ENCODE peak calls at places on chromosome 20, in ten cellular contexts. C, R, I, B, X, E, Y, A, P and W are unnamed samples.

GRCh38 chr20:11553603-11554002 is 364.1 kb upstream of the BTBD3 start:
- DNase-seq in C (no peak), R (peak), I (no peak), B (peak), X (no peak), E (peak), Y (no peak), A (no peak), P (no peak), W (no peak)

GRCh38 chr20:48384147-48384818 is 443.5 kb downstream of the PREX1 start:
- DNase-seq in C (no peak), R (peak), I (no peak), B (no peak), X (no peak), E (no peak), Y (no peak), A (no peak), P (no peak), W (no peak)

GRCh38 chr20:8393356-8393755 is 261.3 kb downstream of the PLCB1 start:
- DNase-seq in C (no peak), R (no peak), I (no peak), B (peak), X (no peak), E (no peak), Y (no peak), A (no peak), P (no peak), W (peak)

GRCh38 chr20:9578584-9578983 is 64.2 kb downstream of the LAMP5 start:
- DNase-seq in C (no peak), R (no peak), I (no peak), B (no peak), X (no peak), E (no peak), Y (no peak), A (no peak), P (no peak), W (no peak)

GRCh38 chr20:8005575-8006366 is 13.8 kb downstream of the TMX4 start:
- DNase-seq in C (no peak), R (no peak), I (no peak), B (no peak), X (no peak), E (no peak), Y (no peak), A (no peak), P (no peak), W (no peak)

GRCh38 chr20:63690898-63691710 is 5.3 kb upstream of the TNFRSF6B start:
- DNase-seq in C (peak), R (no peak), I (no peak), B (no peak), X (no peak), E (no peak), Y (no peak), A (no peak), P (no peak), W (peak)

GRCh38 chr20:10667560-10668167 is 6.1 kb downstream of the JAG1 start:
- DNase-seq in C (no peak), R (no peak), I (no peak), B (no peak), X (no peak), E (no peak), Y (no peak), A (no peak), P (no peak), W (no peak)

GRCh38 chr20:24118781-24119175 is 130.2 kb upstream of the GGTLC1 start:
- DNase-seq in C (peak), R (peak), I (no peak), B (no peak), X (no peak), E (no peak), Y (no peak), A (no peak), P (no peak), W (no peak)

GRCh38 chr20:62557425-62557824 is 81.6 kb upstream of the GATA5 start:
- DNase-seq in C (no peak), R (peak), I (no peak), B (no peak), X (no peak), E (no peak), Y (no peak), A (peak), P (no peak), W (no peak)

DNA sequence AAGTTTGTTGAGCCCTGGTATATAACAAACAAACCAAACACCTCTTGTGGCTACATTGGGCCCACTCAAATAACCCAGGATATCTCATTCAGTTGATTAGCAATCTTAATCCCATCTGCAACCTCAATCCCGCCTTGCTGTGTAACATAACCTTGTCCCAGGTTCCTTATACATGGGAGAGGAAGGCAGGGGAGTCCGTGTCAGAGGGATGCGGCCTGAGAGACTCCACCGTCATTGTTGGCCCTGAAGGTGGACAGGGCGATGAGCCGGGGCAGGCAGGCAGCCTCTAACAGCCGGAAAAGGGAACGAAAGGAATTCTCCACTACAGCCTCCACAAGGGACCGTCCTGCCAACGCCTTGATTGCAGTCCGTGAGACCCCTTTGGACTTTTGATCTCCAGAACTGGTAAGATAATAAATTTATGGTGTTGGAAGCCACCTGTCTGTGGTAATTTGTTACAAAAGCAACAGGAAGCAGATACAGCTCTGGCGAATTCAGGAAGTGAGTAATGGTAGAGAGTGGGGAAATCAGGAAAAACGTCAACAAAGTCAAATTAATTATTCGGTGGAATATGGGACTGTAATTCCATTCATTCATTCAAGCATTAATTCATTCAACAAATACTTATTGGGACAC is 124.5 kb upstream of the SALL4 start:
- DNase-seq in C (no peak), R (no peak), I (no peak), B (no peak), X (no peak), E (no peak), Y (no peak), A (no peak), P (no peak), W (no peak)
- TF ChIP-seq POLR2A in C (no peak), R (no peak), I (no peak), B (no peak), X (no peak), E (no peak), Y (no peak), A (no peak), P (no peak), W (no peak)

GRCh38 chr20:45810191-45810590 is 2.3 kb upstream of the UBE2C start:
- DNase-seq in C (no peak), R (no peak), I (no peak), B (no peak), X (no peak), E (no peak), Y (no peak), A (no peak), P (no peak), W (no peak)

GRCh38 chr20:45813006-45813340 is 529 bp downstream of the UBE2C start:
- DNase-seq in C (no peak), R (no peak), I (no peak), B (no peak), X (no peak), E (no peak), Y (no peak), A (no peak), P (no peak), W (no peak)

GRCh38 chr20:45814314-45814713 is 1.9 kb downstream of the UBE2C start:
- DNase-seq in C (no peak), R (no peak), I (no peak), B (no peak), X (no peak), E (peak), Y (no peak), A (no peak), P (no peak), W (no peak)

GRCh38 chr20:45813489-45813888 is 1.0 kb downstream of the UBE2C start:
- DNase-seq in C (no peak), R (no peak), I (no peak), B (no peak), X (no peak), E (no peak), Y (no peak), A (no peak), P (no peak), W (no peak)

GRCh38 chr20:45812157-45813005 is at the start of gene UBE2C:
- DNase-seq in C (peak), R (peak), I (peak), B (peak), X (peak), E (peak), Y (peak), A (peak), P (peak), W (peak)
- H3K27ac ChIP-seq in C (peak), R (peak), I (peak), B (peak), X (peak), E (peak), Y (peak), A (no peak), P (peak), W (peak)

GRCh38 chr20:52864895-52865590 is 107.1 kb upstream of the TSHZ2 start:
- DNase-seq in C (no peak), R (no peak), I (no peak), B (no peak), X (no peak), E (no peak), Y (no peak), A (no peak), P (no peak), W (no peak)

GRCh38 chr20:52859156-52859887 is 112.8 kb upstream of the TSHZ2 start:
- DNase-seq in C (no peak), R (no peak), I (peak), B (no peak), X (no peak), E (no peak), Y (no peak), A (peak), P (no peak), W (no peak)
- TF ChIP-seq POLR2A in C (no peak), R (no peak), I (no peak), B (no peak), X (no peak), E (no peak), Y (no peak), A (no peak), P (no peak), W (no peak)

DNA sequence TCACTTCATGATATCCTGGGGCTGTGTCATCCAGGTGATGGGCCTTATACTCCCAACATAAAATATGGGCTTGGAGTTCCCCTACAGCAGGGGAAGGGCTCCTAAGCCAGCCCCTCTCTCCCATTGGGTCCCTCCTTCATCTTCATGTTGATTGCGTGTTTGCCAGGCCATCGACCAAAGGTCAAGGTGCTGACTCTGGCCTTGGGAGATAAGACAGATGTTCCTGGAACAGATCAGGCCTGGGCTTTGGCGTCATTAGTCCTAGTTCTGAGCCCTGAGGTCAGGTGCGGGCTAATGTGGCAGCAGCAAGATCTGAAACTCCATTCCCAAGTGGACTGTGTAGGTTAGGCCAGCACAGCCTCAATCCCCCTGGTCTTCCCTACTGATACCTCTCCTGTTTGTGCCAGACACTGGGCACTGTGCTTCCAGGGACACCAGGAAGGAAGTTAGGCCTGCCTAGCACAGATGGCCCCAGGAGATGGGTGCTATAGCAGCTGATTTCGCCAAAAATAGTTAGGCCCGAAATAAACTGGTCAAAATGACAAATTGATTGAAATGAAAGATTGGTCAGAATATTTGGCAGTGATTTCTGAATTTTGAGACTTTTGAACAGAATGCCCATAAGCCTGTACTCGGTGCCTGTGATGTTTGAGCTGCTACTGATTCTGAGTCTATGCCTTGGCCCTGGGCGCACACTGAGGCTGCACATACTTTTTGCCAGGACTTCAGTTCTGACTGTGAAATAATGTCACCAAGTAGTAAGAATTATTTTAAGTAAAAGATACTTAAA is 28.8 kb downstream of the EPB41L1 start:
- DNase-seq in C (no peak), R (no peak), I (no peak), B (peak), X (no peak), E (no peak), Y (no peak), A (no peak), P (no peak), W (no peak)
- H3K27ac ChIP-seq in C (no peak), R (no peak), I (no peak), B (peak), X (no peak), E (no peak), Y (no peak), A (no peak), P (no peak), W (no peak)

GRCh38 chr20:19934792-19935491 is 82.2 kb upstream of the NAA20 start:
- DNase-seq in C (peak), R (peak), I (peak), B (no peak), X (no peak), E (no peak), Y (no peak), A (peak), P (peak), W (peak)
- TF ChIP-seq POLR2A in C (peak), R (no peak), I (no peak), B (no peak), X (no peak), E (no peak), Y (no peak), A (peak), P (peak), W (peak)

GRCh38 chr20:47089151-47089550 is 194.5 kb downstream of the EYA2 start:
- DNase-seq in C (no peak), R (no peak), I (no peak), B (no peak), X (no peak), E (no peak), Y (no peak), A (no peak), P (no peak), W (no peak)

GRCh38 chr20:47090835-47091234 is 196.2 kb downstream of the EYA2 start:
- DNase-seq in C (no peak), R (no peak), I (no peak), B (no peak), X (no peak), E (no peak), Y (no peak), A (no peak), P (no peak), W (no peak)

GRCh38 chr20:47086316-47086715 is 191.7 kb downstream of the EYA2 start:
- DNase-seq in C (no peak), R (no peak), I (no peak), B (no peak), X (no peak), E (no peak), Y (no peak), A (no peak), P (no peak), W (no peak)

GRCh38 chr20:47093567-47093966 is 198.9 kb downstream of the EYA2 start:
- DNase-seq in C (no peak), R (no peak), I (no peak), B (no peak), X (no peak), E (no peak), Y (no peak), A (no peak), P (no peak), W (no peak)

DNA sequence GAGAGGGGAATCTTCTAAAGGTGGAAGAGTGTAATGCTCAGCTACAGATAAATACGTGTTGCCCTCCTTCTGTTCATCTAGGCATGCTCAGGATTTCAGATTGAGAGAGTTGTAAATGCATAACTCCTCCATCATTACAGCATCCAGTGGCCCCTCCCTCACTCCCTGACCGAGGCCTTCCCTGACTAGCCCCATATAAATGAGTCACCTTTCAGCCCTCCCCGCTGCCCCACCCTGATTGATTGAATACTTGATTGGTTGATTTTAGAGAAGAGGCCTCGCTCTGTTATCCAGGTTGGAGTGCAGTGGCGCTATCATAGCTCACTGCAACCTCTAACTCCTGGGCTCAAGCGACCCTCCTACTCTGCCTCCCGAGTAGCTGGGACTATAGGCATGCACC is 193.7 kb downstream of the EYA2 start:
- DNase-seq in C (no peak), R (no peak), I (no peak), B (no peak), X (no peak), E (no peak), Y (no peak), A (no peak), P (peak), W (no peak)
- H3K27ac ChIP-seq in C (no peak), R (no peak), I (no peak), B (no peak), X (no peak), E (no peak), Y (no peak), A (no peak), P (no peak), W (no peak)

DNA sequence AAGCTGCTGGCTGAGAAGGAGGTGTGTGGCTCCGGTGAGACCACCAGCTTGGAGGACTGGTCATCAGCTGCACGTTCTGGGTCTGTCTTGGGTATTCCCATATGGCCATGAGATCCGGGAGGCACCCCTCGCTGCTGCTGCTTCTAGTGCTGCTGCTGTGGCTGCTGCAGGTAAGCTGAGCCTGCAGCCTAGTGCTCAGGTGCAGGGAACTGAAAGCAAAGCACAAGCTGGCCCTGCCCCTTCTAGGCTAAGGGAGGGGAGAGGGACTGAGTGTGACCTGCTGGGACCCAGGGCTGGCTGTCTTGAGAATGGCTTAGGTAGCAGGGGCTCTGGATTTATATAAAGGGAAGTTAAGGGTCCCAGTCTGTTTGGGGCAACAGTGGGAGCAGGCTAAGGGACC is 403 bp downstream of the CDH26 start:
- DNase-seq in C (no peak), R (no peak), I (no peak), B (no peak), X (no peak), E (no peak), Y (no peak), A (no peak), P (no peak), W (no peak)
- TF ChIP-seq POLR2A in C (no peak), R (no peak), I (no peak), B (no peak), X (no peak), E (no peak), Y (no peak), A (no peak), P (no peak), W (no peak)

GRCh38 chr20:49642808-49643207 is 70.9 kb downstream of the B4GALT5 start:
- DNase-seq in C (no peak), R (no peak), I (no peak), B (no peak), X (no peak), E (no peak), Y (no peak), A (no peak), P (no peak), W (no peak)
- H3K27ac ChIP-seq in C (peak), R (no peak), I (peak), B (peak), X (no peak), E (no peak), Y (no peak), A (peak), P (peak), W (peak)

DNA sequence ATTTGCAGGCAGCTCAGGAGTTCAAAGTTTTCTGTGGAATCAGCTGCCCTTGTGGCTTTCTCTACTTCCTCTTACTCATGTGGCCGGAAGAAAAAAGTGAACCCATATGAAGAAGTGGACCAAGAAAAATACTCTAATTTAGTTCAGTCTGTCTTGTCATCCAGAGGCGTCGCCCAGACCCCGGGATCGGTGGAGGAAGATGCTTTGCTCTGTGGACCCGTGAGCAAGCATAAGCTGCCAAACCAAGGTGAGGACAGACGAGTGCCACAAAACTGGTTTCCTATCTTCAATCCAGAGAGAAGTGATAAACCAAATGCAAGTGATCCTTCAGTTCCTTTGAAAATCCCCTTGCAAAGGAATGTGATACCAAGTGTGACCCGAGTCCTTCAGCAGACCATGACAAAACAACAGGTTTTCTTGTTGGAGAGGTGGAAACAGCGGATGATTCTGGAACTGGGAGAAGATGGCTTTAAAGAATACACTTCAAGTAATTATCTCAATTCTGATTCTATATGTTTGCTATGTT is 1.1 kb downstream of the MGME1 start:
- DNase-seq in C (no peak), R (no peak), I (no peak), B (peak), X (no peak), E (peak), Y (no peak), A (peak), P (peak), W (peak)
- TF ChIP-seq POLR2A in C (no peak), R (no peak), I (no peak), B (no peak), X (peak), E (no peak), Y (no peak), A (peak), P (peak), W (peak)

GRCh38 chr20:1396264-1396663 is 3.4 kb upstream of the FKBP1A start:
- DNase-seq in C (no peak), R (no peak), I (no peak), B (no peak), X (no peak), E (no peak), Y (no peak), A (no peak), P (no peak), W (no peak)
- H3K27ac ChIP-seq in C (no peak), R (no peak), I (no peak), B (no peak), X (no peak), E (no peak), Y (no peak), A (no peak), P (no peak), W (no peak)